ENCODE peak calls at places on chromosome 21, in four cellular contexts. V, H, O and R are unnamed samples.

GRCh38 chr21:26374817-26375216 is 198.3 kb downstream of the CYYR1 start:
- DNase-seq in V (no peak), H (no peak), O (no peak), R (no peak)

GRCh38 chr21:23955130-23955873 is 1652.0 kb downstream of the MRPL39 start:
- DNase-seq in V (no peak), H (no peak), O (no peak), R (no peak)

GRCh38 chr21:27643326-27643725 is 676.4 kb upstream of the ADAMTS5 start:
- DNase-seq in V (no peak), H (no peak), O (no peak), R (no peak)

GRCh38 chr21:29102791-29103257 is 27.6 kb upstream of the MAP3K7CL start:
- DNase-seq in V (no peak), H (no peak), O (no peak), R (peak)

GRCh38 chr21:23452384-23453083 is 2154.7 kb downstream of the MRPL39 start:
- DNase-seq in V (peak), H (peak), O (peak), R (no peak)

GRCh38 chr21:31282095-31282709 is 61.9 kb downstream of the TIAM1 start:
- DNase-seq in V (no peak), H (no peak), O (no peak), R (peak)

GRCh38 chr21:46667735-46668380 is 32.4 kb downstream of the PRMT2 start:
- DNase-seq in V (peak), H (peak), O (peak), R (peak)

GRCh38 chr21:27326293-27326692 is 359.4 kb upstream of the ADAMTS5 start:
- DNase-seq in V (no peak), H (no peak), O (no peak), R (no peak)

GRCh38 chr21:16002872-16003466 is 273.2 kb downstream of the USP25 start:
- DNase-seq in V (no peak), H (no peak), O (no peak), R (peak)

GRCh38 chr21:21712761-21713558 is 714.8 kb downstream of the NCAM2 start:
- DNase-seq in V (no peak), H (no peak), O (no peak), R (peak)

GRCh38 chr21:33674226-33674625 is 31.9 kb downstream of the ITSN1 start:
- DNase-seq in V (no peak), H (no peak), O (no peak), R (no peak)

GRCh38 chr21:31299291-31300147 is 44.5 kb downstream of the TIAM1 start:
- DNase-seq in V (no peak), H (no peak), O (no peak), R (no peak)

GRCh38 chr21:31457675-31458074 is 113.6 kb upstream of the TIAM1 start:
- DNase-seq in V (peak), H (no peak), O (peak), R (no peak)

GRCh38 chr21:16535100-16535418 is 805.3 kb downstream of the USP25 start:
- DNase-seq in V (no peak), H (no peak), O (no peak), R (peak)

GRCh38 chr21:26041441-26042180 is 129.0 kb downstream of the APP start:
- DNase-seq in V (no peak), H (no peak), O (no peak), R (peak)

GRCh38 chr21:33481314-33481943 is 1.7 kb upstream of the TMEM50B start:
- DNase-seq in V (peak), H (no peak), O (no peak), R (no peak)

GRCh38 chr21:33390479-33390878 is 12.7 kb upstream of the IFNGR2 start:
- DNase-seq in V (no peak), H (no peak), O (no peak), R (no peak)

GRCh38 chr21:28605138-28605537 is 387.5 kb downstream of the LTN1 start:
- DNase-seq in V (no peak), H (no peak), O (no peak), R (no peak)

GRCh38 chr21:27570306-27570868 is 603.5 kb upstream of the ADAMTS5 start:
- DNase-seq in V (no peak), H (no peak), O (no peak), R (peak)

GRCh38 chr21:26776320-26777021 is 68.7 kb downstream of the ADAMTS1 start:
- DNase-seq in V (no peak), H (no peak), O (no peak), R (peak)

GRCh38 chr21:33666153-33666552 is 23.9 kb downstream of the ITSN1 start:
- DNase-seq in V (no peak), H (no peak), O (no peak), R (peak)

GRCh38 chr21:26050857-26051256 is 119.7 kb downstream of the APP start:
- DNase-seq in V (peak), H (no peak), O (peak), R (no peak)

GRCh38 chr21:45594721-45595489 is 48.6 kb upstream of the PCBP3 start:
- DNase-seq in V (no peak), H (no peak), O (no peak), R (no peak)
- H3K56ac ChIP-seq in V (no peak), H (no peak), O (no peak), R (no peak)

DNA sequence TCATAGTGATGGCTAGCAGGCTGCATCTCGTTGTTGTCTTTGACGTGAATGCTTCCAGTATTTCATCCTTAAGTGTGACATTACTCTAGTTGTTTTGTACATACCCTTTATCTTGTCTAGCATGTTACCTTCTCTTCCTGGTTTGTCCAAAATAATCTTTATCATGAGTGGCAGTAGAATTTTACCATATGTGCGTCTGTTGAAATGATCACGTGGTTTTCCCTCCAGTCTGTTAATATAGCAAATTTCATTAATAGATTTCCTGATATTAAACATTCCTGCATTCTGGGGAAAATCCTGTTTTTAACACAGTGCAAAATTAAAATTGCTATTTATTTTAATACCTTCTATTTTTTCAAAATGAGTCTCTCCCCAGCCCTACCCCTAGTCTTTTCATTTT is 15.6 kb downstream of the ADARB1 start:
- DNase-seq in V (no peak), H (no peak), O (no peak), R (no peak)
- H3K56ac ChIP-seq in V (no peak), H (no peak), O (no peak), R (no peak)

GRCh38 chr21:41827951-41828883 is 50.9 kb downstream of the PRDM15 start:
- DNase-seq in V (no peak), H (no peak), O (no peak), R (no peak)
- H3K56ac ChIP-seq in V (no peak), H (peak), O (no peak), R (no peak)

GRCh38 chr21:38496224-38496623 is 2.1 kb downstream of the ERG start:
- DNase-seq in V (no peak), H (no peak), O (no peak), R (no peak)

GRCh38 chr21:38499296-38499695 is 1.0 kb upstream of the ERG start:
- DNase-seq in V (no peak), H (no peak), O (no peak), R (no peak)

GRCh38 chr21:38498057-38498833 is at the start of gene ERG:
- DNase-seq in V (no peak), H (no peak), O (no peak), R (no peak)

GRCh38 chr21:38503588-38503987 is 5.3 kb upstream of the ERG start:
- DNase-seq in V (no peak), H (no peak), O (no peak), R (peak)

GRCh38 chr21:38500073-38500472 is 1.8 kb upstream of the ERG start:
- DNase-seq in V (no peak), H (no peak), O (no peak), R (no peak)
- H3K56ac ChIP-seq in V (no peak), H (no peak), O (no peak), R (no peak)

GRCh38 chr21:43364261-43364510 is 62.7 kb downstream of the SIK1 start:
- DNase-seq in V (no peak), H (no peak), O (no peak), R (no peak)
- H3K56ac ChIP-seq in V (no peak), H (no peak), O (no peak), R (no peak)

GRCh38 chr21:34864370-34865209 is 184.5 kb downstream of the RUNX1 start:
- DNase-seq in V (no peak), H (no peak), O (no peak), R (no peak)
- H3K56ac ChIP-seq in V (no peak), H (no peak), O (no peak), R (no peak)

DNA sequence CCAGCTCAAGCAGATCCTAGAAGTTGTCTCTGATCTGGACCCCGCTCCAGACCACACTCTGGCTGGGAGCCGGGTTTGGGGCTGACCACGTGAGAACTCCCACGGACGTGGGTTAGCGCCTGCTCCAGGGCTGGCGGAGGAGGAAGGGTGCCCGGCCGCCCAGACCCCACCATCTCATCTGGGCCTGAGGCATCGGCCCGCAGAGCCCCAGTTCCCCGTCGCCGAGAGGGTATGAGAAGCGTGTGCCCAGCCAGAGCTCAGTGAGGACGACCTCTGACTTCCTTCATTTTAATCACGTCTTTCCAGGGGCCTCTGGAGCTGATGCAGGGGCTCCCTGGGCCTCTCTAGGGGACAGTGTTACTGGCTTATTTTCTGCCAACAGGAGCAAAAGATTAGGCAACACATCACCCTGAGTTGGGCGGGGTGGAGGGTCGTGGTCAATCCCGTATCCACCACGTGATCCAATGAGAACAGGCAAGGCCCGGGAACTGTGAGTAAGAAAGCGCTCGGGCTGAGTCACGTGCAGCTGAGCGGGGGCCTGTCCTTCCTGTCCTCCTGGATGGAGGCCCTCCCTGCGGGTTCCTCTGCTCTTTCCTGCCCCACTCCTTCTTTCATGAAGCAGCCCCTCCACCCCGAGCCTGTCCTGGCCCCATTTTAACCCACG is 81.1 kb downstream of the SIK1 start:
- DNase-seq in V (no peak), H (no peak), O (no peak), R (peak)
- H3K56ac ChIP-seq in V (no peak), H (no peak), O (no peak), R (no peak)

GRCh38 chr21:36297555-36297937 is 22.5 kb upstream of the MORC3 start:
- DNase-seq in V (no peak), H (no peak), O (no peak), R (no peak)

DNA sequence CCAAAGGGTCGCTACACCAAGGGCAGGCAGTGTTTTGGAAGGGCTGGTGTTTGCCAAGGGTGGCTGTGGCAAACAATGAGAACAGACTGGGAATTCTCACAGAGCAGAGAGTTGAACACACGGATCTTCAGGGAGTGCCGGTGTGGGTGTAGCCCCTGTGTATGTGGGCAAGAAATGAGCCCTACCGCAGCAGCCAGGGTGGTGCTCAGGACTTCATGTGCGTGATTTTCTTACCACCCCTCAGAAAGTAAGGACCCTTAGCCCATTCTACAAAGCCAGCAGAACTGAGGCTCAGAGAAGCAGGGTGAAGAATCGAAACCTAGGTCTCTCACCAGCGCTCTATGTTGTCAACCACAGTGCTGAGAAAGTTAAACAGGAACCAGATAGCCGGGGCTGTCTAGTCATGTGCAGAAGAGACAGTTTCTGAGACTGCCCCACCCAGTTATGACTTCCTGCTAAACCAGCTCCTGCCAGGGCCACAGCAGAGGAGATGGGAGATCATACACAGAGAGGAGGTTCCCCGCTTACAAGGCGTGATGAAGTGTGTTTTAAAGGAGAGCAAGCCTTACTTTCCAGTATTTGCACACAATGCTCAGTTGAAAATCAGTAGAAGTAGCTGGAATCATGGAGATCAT is 21.9 kb upstream of the MORC3 start:
- DNase-seq in V (no peak), H (no peak), O (no peak), R (peak)
- H3K56ac ChIP-seq in V (no peak), H (no peak), O (no peak), R (no peak)

GRCh38 chr21:14713109-14713508 is 167.0 kb upstream of the SAMSN1 start:
- DNase-seq in V (no peak), H (no peak), O (no peak), R (no peak)

GRCh38 chr21:14707265-14708020 is 161.3 kb upstream of the SAMSN1 start:
- DNase-seq in V (no peak), H (no peak), O (no peak), R (no peak)

GRCh38 chr21:14711287-14711686 is 165.2 kb upstream of the SAMSN1 start:
- DNase-seq in V (no peak), H (no peak), O (no peak), R (no peak)

GRCh38 chr21:14716761-14717396 is 170.8 kb upstream of the SAMSN1 start:
- DNase-seq in V (no peak), H (no peak), O (no peak), R (no peak)

GRCh38 chr21:14712121-14712520 is 166.0 kb upstream of the SAMSN1 start:
- DNase-seq in V (no peak), H (no peak), O (no peak), R (no peak)
- H3K56ac ChIP-seq in V (no peak), H (no peak), O (no peak), R (no peak)

GRCh38 chr21:18069875-18070274 is 174.8 kb upstream of the CHODL start:
- DNase-seq in V (no peak), H (no peak), O (no peak), R (no peak)
- H3K56ac ChIP-seq in V (no peak), H (no peak), O (no peak), R (no peak)